ENCODE peak calls at places on chromosomes 5 and 9, in ten cellular contexts. U is skeletal muscle cell; L is stimulated activated CD4-positive, alpha-beta T cell treated with anti-CD3 and anti-CD28 coated beads, Interleukin-2, amount 100 ng/mL, for 4 hours; K is mucosa of descending colon; R is ovary; X is KBM-7; M is right atrium auricular region; B is tibial nerve; V is Calu3; J is COLO829. D is an unnamed sample.

GRCh38 chr5:134735243-134735642 is 3.1 kb upstream of the CAMLG start:
- DNase-seq in U (no peak), R (no peak), B (no peak), M (no peak), K (no peak), L (no peak), V (no peak), J (no peak), X (peak), D (no peak)

GRCh38 chr5:37847978-37848425 is 8.2 kb upstream of the GDNF start:
- DNase-seq in M (no peak), L (no peak), R (no peak), X (peak), K (no peak), J (no peak), B (no peak), V (no peak), U (peak), D (peak)

GRCh38 chr9:33329117-33329563 is 38.8 kb downstream of the NFX1 start:
- DNase-seq in X (no peak), U (peak), L (no peak), J (no peak), K (peak), M (peak), B (no peak), R (no peak), V (peak), D (peak)

GRCh38 chr5:4544049-4544675 is 596.0 kb upstream of the ADAMTS16 start:
- DNase-seq in L (no peak), M (no peak), V (no peak), R (no peak), B (no peak), X (no peak), J (no peak), U (no peak), K (no peak), D (no peak)

GRCh38 chr5:157288405-157289163 is 22.7 kb downstream of the CYFIP2 start:
- DNase-seq in V (no peak), X (no peak), B (no peak), J (no peak), L (no peak), M (no peak), R (no peak), K (no peak), U (no peak), D (no peak)

GRCh38 chr5:35220967-35221366 is 9.3 kb downstream of the PRLR start:
- DNase-seq in J (no peak), R (no peak), M (no peak), U (no peak), B (no peak), K (no peak), L (no peak), X (no peak), V (no peak), D (no peak)

GRCh38 chr5:108655750-108656450 is 91.8 kb upstream of the FER start:
- DNase-seq in L (no peak), J (no peak), K (no peak), R (no peak), M (no peak), V (no peak), U (peak), B (no peak), X (no peak), D (peak)

GRCh38 chr9:128102861-128103588 is 24.5 kb downstream of the PTGES2 start:
- DNase-seq in L (no peak), V (no peak), B (no peak), U (no peak), X (no peak), J (no peak), M (no peak), R (peak), K (no peak), D (no peak)

GRCh38 chr5:133830281-133830680 is 138.1 kb downstream of the C5orf15 start:
- DNase-seq in R (no peak), L (no peak), K (no peak), U (no peak), X (no peak), J (no peak), M (no peak), V (no peak), B (no peak), D (no peak)

GRCh38 chr5:125372694-125373621 is 626.5 kb upstream of the ZNF608 start:
- DNase-seq in R (no peak), M (no peak), L (no peak), V (no peak), B (no peak), X (no peak), J (peak), K (no peak), U (peak), D (peak)

GRCh38 chr9:89612566-89613278 is 7.9 kb downstream of the GADD45G start:
- DNase-seq in L (no peak), K (no peak), R (no peak), X (no peak), U (no peak), J (no peak), M (no peak), V (no peak), B (no peak), D (no peak)

GRCh38 chr5:318931-319601 is 2.4 kb upstream of the AHRR start:
- DNase-seq in L (no peak), R (no peak), M (no peak), B (no peak), X (no peak), J (no peak), U (no peak), V (no peak), K (no peak), D (peak)

GRCh38 chr9:130660683-130661460 is 3.5 kb upstream of the PRDM12 start:
- DNase-seq in L (no peak), J (no peak), R (no peak), U (no peak), B (no peak), V (no peak), X (no peak), K (no peak), M (no peak), D (peak)